ENCODE peak calls at places on chromosomes 5 and 9, in ten cellular contexts. C is mammary epithelial cell, I is ovary, Q is esophagus squamous epithelium, O is PC-3, G is MM.1S, B is IMR-90, P is H1, F is PC-9, W is left ventricle myocardium inferior. T is an unnamed sample. For H3K27me3, the result is how much of the 10 kb centered on the place peaks cover.

GRCh38 chr5:36870399-36871040 is 6.0 kb upstream of the NIPBL start:
- DNase-seq in C (peak), I (no peak), Q (no peak), O (peak), G (peak), B (peak), P (no peak), F (no peak), W (no peak), T (no peak)

GRCh38 chr9:128409998-128410397 is 10.7 kb upstream of the CERCAM start:
- DNase-seq in C (peak), I (no peak), Q (no peak), O (peak), G (no peak), B (no peak), P (no peak), F (peak), W (no peak), T (no peak)

GRCh38 chr9:128927731-128928411 is 7.1 kb downstream of the PHYHD1 start:
- DNase-seq in C (no peak), I (peak), Q (no peak), O (peak), G (peak), B (peak), P (peak), F (peak), W (peak), T (no peak)

GRCh38 chr5:7991125-7991821 is 122.3 kb downstream of the MTRR start:
- DNase-seq in C (no peak), I (no peak), Q (no peak), O (peak), G (no peak), B (no peak), P (no peak), F (no peak), W (no peak), T (no peak)

GRCh38 chr5:128539038-128539429 is 989 bp upstream of the FBN2 start:
- DNase-seq in C (peak), I (no peak), Q (no peak), O (no peak), G (peak), B (no peak), P (no peak), F (no peak), W (peak), T (no peak)

GRCh38 chr9:123410281-123410910 is 54.4 kb downstream of the CRB2 start:
- DNase-seq in C (no peak), I (no peak), Q (no peak), O (no peak), G (no peak), B (no peak), P (no peak), F (no peak), W (no peak), T (no peak)

GRCh38 chr9:129487658-129488483 is 133.0 kb downstream of the C9orf50 start:
- DNase-seq in C (peak), I (no peak), Q (no peak), O (no peak), G (no peak), B (peak), P (no peak), F (no peak), W (peak), T (no peak)

GRCh38 chr9:35842020-35842745 is 13.2 kb downstream of the TMEM8B start:
- DNase-seq in C (no peak), I (no peak), Q (no peak), O (no peak), G (no peak), B (no peak), P (no peak), F (no peak), W (no peak), T (no peak)

DNA sequence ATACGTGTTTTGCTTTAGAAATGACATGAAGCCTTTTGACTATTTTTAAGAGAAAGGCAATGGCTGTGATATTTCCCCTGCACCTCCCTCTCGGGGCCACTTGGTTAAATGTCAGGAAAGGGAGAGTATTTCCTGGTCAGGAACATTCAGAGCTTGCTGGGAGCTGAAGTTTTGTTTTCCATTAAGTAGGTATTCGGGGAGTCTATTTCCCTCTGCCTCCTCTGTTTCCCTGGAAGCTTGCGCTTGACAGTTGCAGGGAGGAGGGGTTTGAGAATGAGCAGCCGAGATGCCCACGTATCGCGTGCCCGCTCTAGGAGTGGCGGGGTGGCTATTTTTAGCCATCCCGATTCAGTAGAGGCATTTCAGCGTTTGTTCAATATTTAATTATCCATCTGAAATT is 6.7 kb downstream of the DAB2IP start:
- DNase-seq in C (no peak), I (no peak), Q (no peak), O (no peak), G (no peak), B (no peak), P (no peak), F (no peak), W (peak), T (no peak)
- TF ChIP-seq CTCF in C (no peak), I (no peak), Q (no peak), O (no peak), G (no peak), B (no peak), P (no peak), F (no peak), W (peak), T (no peak)

GRCh38 chr5:130138406-130139060 is 234.3 kb downstream of the CHSY3 start:
- DNase-seq in C (peak), I (no peak), Q (no peak), O (peak), G (no peak), B (no peak), P (no peak), F (no peak), W (no peak), T (no peak)
- H3K4me3 ChIP-seq in C (no peak), I (no peak), Q (no peak), O (no peak), G (no peak), B (no peak), P (no peak), F (no peak), W (no peak), T (no peak)

DNA sequence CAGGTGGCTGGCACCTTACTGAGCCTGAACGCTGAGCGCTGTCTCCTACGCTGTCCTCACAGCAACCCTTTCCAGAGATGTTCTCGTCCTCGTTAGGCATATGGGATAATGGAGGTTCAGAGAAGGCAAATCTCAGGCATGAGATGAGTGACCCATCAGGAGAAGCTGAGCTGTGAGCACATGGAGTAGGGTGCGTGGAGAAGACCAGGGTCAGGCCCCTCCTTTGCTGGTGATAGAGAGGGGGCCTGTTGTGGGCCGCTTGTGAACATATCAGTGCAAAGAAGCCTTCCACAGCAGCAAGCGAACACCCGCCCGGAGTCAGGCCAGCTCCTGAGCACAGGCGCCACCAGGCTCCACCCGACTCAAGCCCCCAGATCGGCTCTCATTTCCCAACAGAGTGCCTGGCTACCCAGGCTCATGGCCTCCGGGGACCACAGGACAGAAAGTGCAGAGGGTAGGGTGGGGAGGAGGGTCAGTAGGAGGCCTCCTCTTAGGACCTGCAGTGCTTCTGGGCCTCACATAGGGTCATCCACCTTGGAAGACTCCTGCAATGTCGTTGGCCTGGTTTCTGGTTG is 15.0 kb upstream of the TIFAB start:
- DNase-seq in C (no peak), I (no peak), Q (no peak), O (no peak), G (no peak), B (no peak), P (no peak), F (no peak), W (no peak), T (no peak)
- H3K27me3 ChIP-seq in C (under half), I (under half), Q (under half), O (under half), G (under half), B (half or more), P (half or more), F (half or more), W (half or more), T (under half)

GRCh38 chr5:170631471-170632195 is 127.8 kb downstream of the KCNIP1 start:
- DNase-seq in C (no peak), I (peak), Q (no peak), O (no peak), G (no peak), B (no peak), P (no peak), F (no peak), W (peak), T (no peak)

GRCh38 chr5:170630711-170631141 is 126.9 kb downstream of the KCNIP1 start:
- DNase-seq in C (no peak), I (no peak), Q (no peak), O (no peak), G (no peak), B (no peak), P (no peak), F (no peak), W (no peak), T (no peak)

GRCh38 chr5:170633235-170634041 is 129.6 kb downstream of the KCNIP1 start:
- DNase-seq in C (peak), I (peak), Q (no peak), O (peak), G (no peak), B (peak), P (no peak), F (peak), W (peak), T (peak)

GRCh38 chr5:170632985-170633234 is 129.1 kb downstream of the KCNIP1 start:
- DNase-seq in C (no peak), I (peak), Q (no peak), O (peak), G (peak), B (no peak), P (peak), F (no peak), W (peak), T (no peak)

DNA sequence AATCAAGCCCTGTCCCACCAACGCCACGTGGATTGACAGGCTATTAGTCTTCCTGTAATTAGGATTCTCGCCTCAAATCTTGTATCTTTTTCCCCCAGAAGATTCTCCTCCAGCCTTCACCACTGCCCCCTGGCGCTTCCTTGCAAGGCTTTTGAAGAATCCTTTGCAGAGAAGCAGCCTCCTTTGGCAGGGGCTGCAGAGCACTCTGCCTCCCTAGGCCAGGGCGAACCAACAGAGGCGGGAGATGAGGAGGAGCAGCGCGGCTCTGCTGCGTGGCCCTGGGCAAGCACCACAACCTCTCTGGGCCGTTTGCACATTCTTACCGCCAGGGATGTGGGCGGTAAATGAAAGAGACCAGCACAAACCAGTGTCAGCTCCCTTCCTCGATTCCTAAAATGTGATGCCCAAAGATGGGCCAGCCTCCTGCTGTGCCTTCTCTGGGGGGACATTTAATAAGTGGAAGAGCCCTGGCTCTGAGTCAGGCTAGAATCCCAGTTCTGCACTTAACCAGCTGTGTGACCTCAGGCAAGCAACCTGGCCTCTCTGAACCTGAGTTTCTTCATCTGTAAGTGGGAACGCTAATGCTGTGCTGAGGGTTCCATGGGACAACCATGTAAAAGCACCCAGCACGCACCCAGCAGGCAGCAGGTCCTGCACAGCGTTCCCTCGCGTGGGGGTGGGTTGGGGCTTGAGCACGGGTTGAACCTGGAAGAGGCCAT is 128.6 kb downstream of the KCNIP1 start:
- DNase-seq in C (no peak), I (no peak), Q (no peak), O (no peak), G (no peak), B (no peak), P (no peak), F (no peak), W (no peak), T (no peak)
- TF ChIP-seq CTCF in C (no peak), I (no peak), Q (no peak), O (no peak), G (no peak), B (no peak), P (no peak), F (no peak), W (no peak), T (no peak)

T was measured in kidney epithelial cell.